ENCODE peak calls at places on chromosome 14, in four cellular contexts. F is PC-3, Z is hepatocyte, V is GM23248. A is an unnamed sample.

GRCh38 chr14:89299587-89299986 is 117.4 kb downstream of the FOXN3 start:
- DNase-seq in F (no peak), Z (no peak), V (no peak), A (no peak)

GRCh38 chr14:60133487-60133886 is 31.7 kb downstream of the DHRS7 start:
- DNase-seq in F (peak; percentile 41), Z (no peak), V (peak; percentile 53), A (no peak)

GRCh38 chr14:80047761-80048160 is 163.5 kb downstream of the DIO2 start:
- DNase-seq in F (no peak), Z (no peak), V (no peak), A (no peak)

GRCh38 chr14:29140059-29140458 is 373.5 kb downstream of the FOXG1 start:
- DNase-seq in F (no peak), Z (peak; percentile 5), V (no peak), A (no peak)

GRCh38 chr14:92718659-92719058 is 29.8 kb downstream of the LGMN start:
- DNase-seq in F (no peak), Z (no peak), V (peak; percentile 36), A (no peak)

GRCh38 chr14:53999061-53999488 is 42.5 kb upstream of the BMP4 start:
- DNase-seq in F (no peak), Z (peak; percentile 34), V (peak; percentile 43), A (no peak)

GRCh38 chr14:54564799-54565235 is 2.1 kb upstream of the SAMD4A start:
- DNase-seq in F (peak; percentile 83), Z (no peak), V (peak; percentile 86), A (no peak)

GRCh38 chr14:99143793-99144192 is 128.2 kb downstream of the BCL11B start:
- DNase-seq in F (no peak), Z (no peak), V (no peak), A (no peak)

GRCh38 chr14:78959674-78960264 is 789.6 kb downstream of the NRXN3 start:
- DNase-seq in F (peak; percentile 78), Z (peak; percentile 87), V (peak; percentile 84), A (peak; percentile 43)

GRCh38 chr14:77014004-77014604 is 14.4 kb downstream of the IRF2BPL start:
- DNase-seq in F (no peak), Z (peak; percentile 75), V (no peak), A (no peak)

GRCh38 chr14:25908707-25909106 is 689.1 kb downstream of the NOVA1 start:
- DNase-seq in F (no peak), Z (no peak), V (no peak), A (no peak)

GRCh38 chr14:91681893-91682563 is 49.9 kb downstream of the CATSPERB start:
- DNase-seq in F (no peak), Z (no peak), V (no peak), A (no peak)

GRCh38 chr14:27938392-27938791 is 828.2 kb upstream of the FOXG1 start:
- DNase-seq in F (no peak), Z (no peak), V (no peak), A (no peak)

GRCh38 chr14:90858511-90858910 is 42.3 kb upstream of the TTC7B start:
- DNase-seq in F (no peak), Z (no peak), V (no peak), A (no peak)

GRCh38 chr14:64879635-64880381 is at the start of gene SPTB:
- DNase-seq in F (peak; percentile 44), Z (peak; percentile 60), V (peak; percentile 8), A (no peak)

GRCh38 chr14:101874001-101874400 is 90.4 kb upstream of the DYNC1H1 start:
- DNase-seq in F (no peak), Z (no peak), V (no peak), A (no peak)

GRCh38 chr14:101872333-101872732 is 92.0 kb upstream of the DYNC1H1 start:
- DNase-seq in F (no peak), Z (no peak), V (no peak), A (no peak)

GRCh38 chr14:101875726-101876268 is 88.6 kb upstream of the DYNC1H1 start:
- DNase-seq in F (no peak), Z (no peak), V (peak; percentile 6), A (no peak)

GRCh38 chr14:101875041-101875725 is 89.2 kb upstream of the DYNC1H1 start:
- DNase-seq in F (no peak), Z (no peak), V (no peak), A (no peak)

DNA sequence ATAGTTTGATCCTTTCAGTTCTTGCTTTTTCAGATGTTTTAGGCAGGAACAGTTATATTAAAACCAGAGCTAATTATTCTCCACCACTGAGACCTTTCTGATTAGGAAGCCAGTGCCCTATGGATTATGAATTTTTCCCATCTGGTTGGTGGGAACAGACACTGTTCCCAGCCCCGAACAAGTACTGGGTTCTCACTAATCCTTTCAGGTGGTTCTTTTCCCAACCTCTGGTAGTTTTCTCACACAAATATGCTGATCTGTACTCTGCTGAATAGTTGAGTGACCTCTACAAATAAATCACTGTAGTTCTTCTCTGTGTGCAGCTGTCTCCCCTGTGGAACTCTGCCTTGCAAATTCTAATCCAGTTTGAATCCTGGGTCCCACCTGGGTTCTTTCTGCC is 91.0 kb upstream of the DYNC1H1 start:
- DNase-seq in F (no peak), Z (no peak), V (no peak), A (no peak)
- TF ChIP-seq EZH2phosphoT487 in F (no peak), Z (no peak), V (no peak), A (no peak)

DNA sequence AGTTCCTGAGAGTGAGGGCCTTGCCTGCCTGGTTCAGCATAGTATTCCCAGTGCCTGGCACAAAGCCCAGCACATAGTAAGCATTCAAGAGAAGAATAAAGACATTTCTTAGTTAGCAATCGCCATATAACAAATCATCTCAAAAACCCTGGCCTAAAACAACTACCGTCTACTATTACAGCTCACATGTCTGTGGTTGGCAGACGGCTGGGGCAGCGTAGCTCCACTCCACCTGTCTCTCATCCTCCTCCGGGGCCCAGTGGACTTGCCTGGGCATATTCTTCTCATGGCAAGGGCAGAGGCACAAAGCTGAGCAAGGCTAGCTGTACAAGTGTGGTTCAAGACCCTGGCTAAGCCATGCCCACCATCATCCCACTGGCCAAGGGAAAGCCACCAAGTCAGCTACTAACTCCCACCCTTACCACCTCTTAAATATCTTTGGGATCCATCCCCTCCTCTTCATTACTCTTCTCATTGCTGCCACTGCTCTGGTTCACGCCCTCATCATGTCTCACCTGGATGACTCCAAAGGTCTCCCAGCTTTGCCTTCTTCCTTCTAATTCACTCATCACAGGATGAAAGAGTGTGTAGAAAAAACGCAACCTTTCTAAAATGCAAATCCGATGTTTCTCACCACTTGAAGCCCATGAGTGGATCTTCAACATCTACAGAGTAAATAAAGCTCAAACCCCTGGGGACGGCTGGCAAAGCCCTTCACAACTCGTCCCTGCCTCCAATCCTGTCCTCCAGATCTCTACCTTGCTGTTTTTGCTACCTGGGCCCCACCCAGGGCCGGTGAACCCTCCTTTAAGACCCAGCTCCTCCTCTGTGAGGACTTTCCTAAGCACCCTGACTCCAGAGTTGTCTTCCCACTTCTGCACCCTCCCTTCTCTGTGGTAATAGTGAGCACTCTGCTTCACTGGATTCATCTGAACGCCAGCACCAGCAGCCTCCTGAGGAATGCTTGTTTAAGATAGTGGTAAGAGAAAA is 10.3 kb downstream of the TMEM229B start:
- DNase-seq in F (no peak), Z (no peak), V (no peak), A (no peak)
- H3K27ac ChIP-seq in F (no peak overlapping the region), Z (no peak overlapping the region), V (no peak overlapping the region), A (no peak overlapping the region)

GRCh38 chr14:61505815-61506809 is 184.7 kb downstream of the PRKCH start:
- DNase-seq in F (no peak), Z (no peak), V (no peak), A (no peak)
- H3K4me2 ChIP-seq in F (no peak overlapping the region), Z (no peak overlapping the region), V (no peak overlapping the region), A (peak overlapping the region; percentile 44)

GRCh38 chr14:50805396-50805795 is 25.6 kb downstream of the NIN start:
- DNase-seq in F (no peak), Z (no peak), V (no peak), A (no peak)

GRCh38 chr14:50808053-50808452 is 22.9 kb downstream of the NIN start:
- DNase-seq in F (no peak), Z (no peak), V (no peak), A (no peak)

GRCh38 chr14:50801706-50802105 is 29.3 kb downstream of the NIN start:
- DNase-seq in F (peak; percentile 68), Z (no peak), V (peak; percentile 76), A (no peak)

GRCh38 chr14:50806241-50806933 is 24.6 kb downstream of the NIN start:
- DNase-seq in F (no peak), Z (no peak), V (no peak), A (no peak)

GRCh38 chr14:50804181-50804721 is 26.7 kb downstream of the NIN start:
- DNase-seq in F (no peak), Z (no peak), V (peak; percentile 79), A (no peak)
- TF ChIP-seq EZH2phosphoT487 in F (no peak), Z (no peak), V (no peak), A (no peak)

GRCh38 chr14:22266141-22266442 is 322.9 kb downstream of the DAD1 start:
- DNase-seq in F (peak; percentile 80), Z (no peak), V (no peak), A (no peak)
- H3K27ac ChIP-seq in F (peak overlapping the region; percentile 76), Z (peak overlapping the region; percentile 68), V (no peak overlapping the region), A (no peak overlapping the region)

GRCh38 chr14:20490563-20490962 is 14.8 kb upstream of the RNASE10 start:
- DNase-seq in F (no peak), Z (no peak), V (no peak), A (no peak)

GRCh38 chr14:20489093-20489994 is 16.0 kb upstream of the RNASE10 start:
- DNase-seq in F (peak; percentile 72), Z (no peak), V (peak; percentile 47), A (no peak)

GRCh38 chr14:20492486-20492885 is 12.9 kb upstream of the RNASE10 start:
- DNase-seq in F (no peak), Z (no peak), V (no peak), A (no peak)

GRCh38 chr14:20494935-20495766 is 10.2 kb upstream of the RNASE10 start:
- DNase-seq in F (peak; percentile 93), Z (no peak), V (peak; percentile 65), A (no peak)

DNA sequence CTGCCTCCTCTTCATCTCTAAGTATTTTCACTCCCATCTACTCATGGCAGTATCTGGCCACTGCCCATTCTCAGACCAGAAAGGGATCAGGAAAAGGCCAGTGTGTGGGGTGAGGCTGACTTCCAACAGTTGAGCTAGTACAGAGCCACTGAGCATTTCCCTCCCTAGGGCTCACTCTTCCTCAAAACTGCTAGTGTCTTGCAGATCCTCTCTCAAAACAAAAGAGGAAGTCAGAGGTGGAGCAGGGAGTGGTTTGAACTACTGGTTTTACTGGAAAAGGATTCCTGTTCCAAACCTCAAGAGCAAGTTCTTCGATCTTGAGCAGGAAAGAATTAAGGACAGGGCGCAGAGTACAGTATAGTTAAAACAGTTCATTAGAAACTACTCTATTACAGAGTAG is 11.7 kb upstream of the RNASE10 start:
- DNase-seq in F (peak; percentile 45), Z (no peak), V (no peak), A (no peak)
- H3K4me2 ChIP-seq in F (peak overlapping the region; percentile 21), Z (no peak overlapping the region), V (no peak overlapping the region), A (no peak overlapping the region)

DNA sequence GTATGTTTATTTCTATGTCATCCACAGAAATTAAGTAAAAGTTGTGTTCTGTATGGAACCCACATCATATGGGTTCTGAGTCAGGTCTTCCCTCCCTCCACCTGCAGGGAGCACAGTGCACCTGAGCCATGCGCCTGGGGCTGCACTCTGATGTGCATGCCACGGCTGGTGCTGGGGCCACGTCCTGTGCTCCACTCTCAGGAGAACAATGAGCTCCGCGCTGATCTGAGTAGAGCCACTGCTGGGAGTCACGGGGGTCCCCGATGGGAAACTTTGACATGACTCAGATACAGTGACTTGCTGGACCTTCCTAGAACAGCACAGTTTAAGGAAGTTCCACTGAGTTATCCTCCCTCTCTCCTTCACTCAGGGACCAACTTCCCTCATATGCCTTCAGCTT is 683.4 kb downstream of the TMEM121 start:
- DNase-seq in F (no peak), Z (no peak), V (no peak), A (no peak)
- TF ChIP-seq EZH2phosphoT487 in F (no peak), Z (no peak), V (no peak), A (no peak)